ENCODE peak calls at places on chromosomes 1 and 21, in five cellular contexts. S is amygdala; U is stimulated activated CD4-positive, alpha-beta T cell treated with anti-CD3 and anti-CD28 coated beads, Interleukin-12 subunit alpha, Interleukin-12 subunit beta, amount 100 ng/mL, for 24 hours; F is upper lobe of right lung; O is occipital lobe. E is an unnamed sample.

GRCh38 chr1:20730690-20731056 is 1.8 kb downstream of the SH2D5 start:
- DNase-seq in S (no peak), F (peak), U (no peak), O (no peak), E (no peak)

GRCh38 chr1:210736681-210737080 is 397.3 kb downstream of the KCNH1 start:
- DNase-seq in U (no peak), S (no peak), O (no peak), F (no peak), E (no peak)

GRCh38 chr1:196361112-196361714 is 247.0 kb downstream of the KCNT2 start:
- DNase-seq in O (no peak), U (no peak), F (no peak), S (no peak), E (no peak)

GRCh38 chr1:24364975-24365678 is 46.0 kb downstream of the GRHL3 start:
- DNase-seq in O (no peak), F (no peak), S (no peak), U (no peak), E (no peak)

GRCh38 chr1:150889650-150890416 is 2.9 kb downstream of the CTXND2 start:
- DNase-seq in U (no peak), S (no peak), O (no peak), F (no peak), E (no peak)

GRCh38 chr1:34780528-34780927 is 486 bp upstream of the GJB3 start:
- DNase-seq in O (no peak), S (no peak), F (peak), U (no peak), E (no peak)

GRCh38 chr1:205137901-205138300 is 16.1 kb upstream of the RBBP5 start:
- DNase-seq in O (no peak), U (no peak), S (no peak), F (no peak), E (no peak)

GRCh38 chr1:103459385-103459784 is 66.1 kb upstream of the RNPC3 start:
- DNase-seq in U (no peak), S (no peak), O (no peak), F (no peak), E (no peak)

GRCh38 chr1:230145953-230146476 is 79.0 kb downstream of the GALNT2 start:
- DNase-seq in S (no peak), F (no peak), O (no peak), U (no peak), E (no peak)

GRCh38 chr1:202017385-202018225 is 7.2 kb downstream of the ELF3 start:
- DNase-seq in F (peak), U (no peak), S (no peak), O (no peak), E (no peak)

GRCh38 chr1:219871427-219872057 is 56.8 kb downstream of the SLC30A10 start:
- DNase-seq in U (no peak), S (no peak), F (no peak), O (no peak), E (no peak)

GRCh38 chr1:198265073-198265661 is 108.4 kb downstream of the NEK7 start:
- DNase-seq in F (no peak), O (no peak), U (no peak), S (no peak), E (no peak)

GRCh38 chr1:40041466-40041838 is 923 bp downstream of the CAP1 start:
- DNase-seq in O (no peak), F (no peak), U (no peak), S (no peak), E (no peak)

GRCh38 chr1:204319462-204319861 is 40.3 kb downstream of the PLEKHA6 start:
- DNase-seq in S (no peak), U (no peak), F (no peak), O (no peak), E (no peak)

GRCh38 chr1:20699558-20699957 is 18.2 kb downstream of the KIF17 start:
- DNase-seq in U (no peak), F (no peak), S (no peak), O (no peak), E (no peak)

GRCh38 chr21:37915941-37916794 is at the start of gene KCNJ6:
- DNase-seq in S (no peak), O (peak), U (no peak), F (peak), E (no peak)

GRCh38 chr1:160460683-160461287 is 60.4 kb downstream of the VANGL2 start:
- DNase-seq in F (no peak), U (no peak), S (no peak), O (no peak), E (no peak)

GRCh38 chr1:64983110-64983509 is 16.8 kb upstream of the JAK1 start:
- DNase-seq in F (no peak), S (no peak), U (no peak), O (no peak), E (no peak)

GRCh38 chr1:186113454-186113853 is 261.6 kb downstream of the TPR start:
- DNase-seq in U (no peak), S (no peak), O (no peak), F (no peak), E (no peak)